ENCODE peak calls at places on chromosome 2, in seven cellular contexts. Z is HepG2, J is HCT116, V is SK-N-SH, P is H1, I is K562, L is GM12878. N is an unnamed sample.

GRCh38 chr2:85662899-85663683 is 4.9 kb downstream of the SFTPB start:
- DNase-seq in Z (peak; percentile 15), J (peak; percentile 35), V (peak; percentile 32), P (peak; percentile 25), I (peak; percentile 71), L (no peak), N (no peak)

GRCh38 chr2:160224060-160224459 is 24.0 kb upstream of the ITGB6 start:
- DNase-seq in Z (peak; percentile 69), J (peak; percentile 84), V (no peak), P (no peak), I (peak; percentile 26), L (peak; percentile 67), N (no peak)

GRCh38 chr2:89848114-89848513 is 1156.6 kb downstream of the RPIA start:
- DNase-seq in Z (no peak), J (no peak), V (no peak), P (no peak), I (peak; percentile 1), L (no peak), N (no peak)

GRCh38 chr2:241833101-241833937 is 24.3 kb downstream of the NEU4 start:
- DNase-seq in Z (no peak), J (no peak), V (no peak), P (no peak), I (peak; percentile 48), L (no peak), N (no peak)

GRCh38 chr2:161136696-161137324 is 23.4 kb upstream of the TANK start:
- DNase-seq in Z (no peak), J (peak; percentile 44), V (no peak), P (no peak), I (no peak), L (peak; percentile 87), N (no peak)

GRCh38 chr2:118119158-118119715 is 31.0 kb downstream of the INSIG2 start:
- DNase-seq in Z (no peak), J (no peak), V (no peak), P (no peak), I (no peak), L (no peak), N (no peak)

GRCh38 chr2:147524912-147525311 is 319.9 kb upstream of the ACVR2A start:
- DNase-seq in Z (no peak), J (no peak), V (no peak), P (no peak), I (no peak), L (no peak), N (no peak)

GRCh38 chr2:190994148-190994547 is 19.8 kb downstream of the STAT1 start:
- DNase-seq in Z (no peak), J (no peak), V (no peak), P (no peak), I (no peak), L (no peak), N (no peak)

GRCh38 chr2:157231476-157231875 is 26.0 kb upstream of the GALNT5 start:
- DNase-seq in Z (no peak), J (no peak), V (no peak), P (no peak), I (no peak), L (no peak), N (no peak)

GRCh38 chr2:62293490-62294212 is 97.7 kb downstream of the B3GNT2 start:
- DNase-seq in Z (peak; percentile 51), J (no peak), V (peak; percentile 48), P (peak; percentile 47), I (no peak), L (no peak), N (peak; percentile 55)

GRCh38 chr2:118967124-118967880 is 25.3 kb downstream of the MARCO start:
- DNase-seq in Z (no peak), J (no peak), V (no peak), P (no peak), I (no peak), L (no peak), N (no peak)

GRCh38 chr2:12717988-12718661 is 1.4 kb downstream of the TRIB2 start:
- DNase-seq in Z (no peak), J (no peak), V (peak; percentile 75), P (no peak), I (peak; percentile 36), L (no peak), N (no peak)

GRCh38 chr2:219042750-219043149 is 1.4 kb upstream of the CFAP65 start:
- DNase-seq in Z (no peak), J (no peak), V (no peak), P (no peak), I (no peak), L (no peak), N (no peak)
- TF ChIP-seq JUND in Z (no peak), J (no peak), V (no peak), P (no peak), I (no peak), L (no peak), N (no peak)

GRCh38 chr2:143209570-143210445 is 80.6 kb downstream of the ARHGAP15 start:
- DNase-seq in Z (no peak), J (no peak), V (peak; percentile 7), P (no peak), I (no peak), L (no peak), N (no peak)
- TF ChIP-seq JUND in Z (no peak), J (no peak), V (no peak), P (no peak), I (no peak), L (no peak), N (no peak)

GRCh38 chr2:55048514-55048924 is 1.7 kb downstream of the RTN4 start:
- DNase-seq in Z (peak; percentile 58), J (peak; percentile 27), V (peak; percentile 21), P (no peak), I (peak; percentile 25), L (no peak), N (peak; percentile 49)
- TF ChIP-seq JUND in Z (no peak), J (no peak), V (no peak), P (no peak), I (no peak), L (no peak), N (no peak)

GRCh38 chr2:88201811-88202169 is 31.6 kb downstream of the THNSL2 start:
- DNase-seq in Z (no peak), J (no peak), V (no peak), P (no peak), I (no peak), L (no peak), N (no peak)
- TF ChIP-seq JUND in Z (no peak), J (no peak), V (no peak), P (no peak), I (no peak), L (no peak), N (no peak)

GRCh38 chr2:228919808-228920207 is 351.3 kb downstream of the PID1 start:
- DNase-seq in Z (no peak), J (no peak), V (no peak), P (no peak), I (no peak), L (no peak), N (no peak)

GRCh38 chr2:228917195-228917594 is 353.9 kb downstream of the PID1 start:
- DNase-seq in Z (no peak), J (no peak), V (no peak), P (no peak), I (no peak), L (no peak), N (no peak)
- TF ChIP-seq JUND in Z (no peak), J (no peak), V (no peak), P (no peak), I (no peak), L (no peak), N (no peak)

DNA sequence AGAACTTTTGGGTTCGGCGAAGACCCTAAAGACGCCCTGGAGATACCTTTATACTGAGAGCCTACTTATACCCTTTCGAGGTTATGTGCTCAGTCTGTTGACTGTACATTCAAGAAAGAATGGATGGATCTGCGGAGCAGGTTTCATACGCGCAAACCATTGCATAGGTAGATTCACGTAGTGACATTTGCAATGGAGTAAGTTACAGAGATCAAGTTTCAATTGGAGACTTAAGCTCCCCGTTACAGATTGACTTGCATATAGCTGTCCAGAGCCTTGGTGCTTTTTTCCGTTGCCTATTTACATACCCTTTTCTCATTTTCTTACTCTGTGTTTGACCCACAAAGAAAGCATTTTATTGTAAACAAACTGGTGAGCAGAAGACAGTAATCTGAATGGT is 923 bp downstream of the PSMD1 start:
- DNase-seq in Z (no peak), J (no peak), V (no peak), P (no peak), I (no peak), L (no peak), N (no peak)
- TF ChIP-seq JUND in Z (no peak), J (no peak), V (no peak), P (no peak), I (no peak), L (no peak), N (no peak)

GRCh38 chr2:140586379-140586778 is 1544.4 kb downstream of the LRP1B start:
- DNase-seq in Z (peak; percentile 54), J (peak; percentile 45), V (peak; percentile 21), P (no peak), I (no peak), L (peak; percentile 7), N (peak; percentile 65)
- TF ChIP-seq JUND in Z (no peak), J (no peak), V (no peak), P (no peak), I (no peak), L (no peak), N (no peak)

GRCh38 chr2:48483506-48483905 is 46.4 kb upstream of the STON1 start:
- DNase-seq in Z (no peak), J (no peak), V (no peak), P (no peak), I (no peak), L (no peak), N (no peak)
- TF ChIP-seq JUND in Z (no peak), J (no peak), V (no peak), P (no peak), I (no peak), L (no peak), N (no peak)